ENCODE peak calls at places on chromosomes 16 and 17, in seven cellular contexts. I, D, E, C, B, Z and G are unnamed samples.

GRCh38 chr17:81164464-81165245 is 652 bp upstream of the PVALEF start:
- DNase-seq in I (no peak), Z (no peak), D (no peak), C (no peak), B (no peak), E (no peak), G (no peak)

GRCh38 chr17:1783271-1783670 is 21.4 kb downstream of the SERPINF1 start:
- DNase-seq in B (no peak), E (no peak), Z (no peak), D (no peak), C (peak), I (no peak), G (no peak)

GRCh38 chr17:17540935-17541639 is 44.9 kb upstream of the RASD1 start:
- DNase-seq in I (no peak), C (no peak), D (no peak), Z (no peak), B (no peak), E (no peak), G (no peak)

GRCh38 chr16:73713817-73714495 is 582.7 kb upstream of the PSMD7 start:
- DNase-seq in C (peak), E (no peak), Z (no peak), I (no peak), B (no peak), D (peak), G (no peak)

GRCh38 chr16:1363501-1364041 is 11.8 kb downstream of the GNPTG start:
- DNase-seq in D (no peak), C (peak), B (peak), I (peak), Z (no peak), E (no peak), G (peak)

GRCh38 chr17:79667121-79667715 is 56.4 kb upstream of the RBFOX3 start:
- DNase-seq in D (no peak), B (no peak), E (no peak), C (no peak), Z (no peak), I (no peak), G (no peak)

GRCh38 chr17:11608396-11608795 is 10.1 kb downstream of the DNAH9 start:
- DNase-seq in E (no peak), C (no peak), Z (no peak), D (no peak), I (no peak), B (no peak), G (no peak)

GRCh38 chr16:73154063-73154870 is 106.3 kb upstream of the ZFHX3 start:
- DNase-seq in C (no peak), D (no peak), Z (no peak), I (no peak), E (no peak), B (peak), G (no peak)

GRCh38 chr17:7023576-7024401 is 939 bp downstream of the BCL6B start:
- DNase-seq in C (peak), Z (no peak), E (no peak), D (no peak), B (peak), I (peak), G (peak)

GRCh38 chr17:82126479-82127314 is 28.7 kb upstream of the FASN start:
- DNase-seq in B (no peak), E (no peak), Z (no peak), I (no peak), C (no peak), D (no peak), G (peak)

GRCh38 chr17:73719588-73720071 is 75.4 kb upstream of the SDK2 start:
- DNase-seq in I (no peak), E (no peak), Z (peak), C (no peak), D (no peak), B (no peak), G (no peak)

GRCh38 chr17:62179525-62180161 is 114.6 kb upstream of the MED13 start:
- DNase-seq in I (no peak), D (peak), Z (no peak), E (peak), B (peak), C (peak), G (no peak)

GRCh38 chr17:8038954-8039610 is at the start of gene ALOX15B:
- DNase-seq in Z (no peak), D (no peak), I (no peak), C (no peak), B (no peak), E (no peak), G (no peak)

GRCh38 chr16:19001788-19002187 is 18.1 kb downstream of the TMC7 start:
- DNase-seq in Z (no peak), C (peak), E (no peak), I (no peak), D (peak), B (peak), G (no peak)

GRCh38 chr16:81530296-81530721 is 85.7 kb downstream of the CMIP start:
- DNase-seq in I (no peak), E (no peak), Z (no peak), D (no peak), C (peak), B (peak), G (no peak)

GRCh38 chr16:16067127-16067526 is 117.7 kb downstream of the ABCC1 start:
- DNase-seq in B (peak), Z (no peak), D (no peak), I (no peak), C (no peak), E (no peak), G (no peak)

GRCh38 chr16:11792404-11793260 is 4.4 kb downstream of the ZC3H7A start:
- DNase-seq in E (no peak), B (no peak), Z (no peak), D (no peak), C (no peak), I (no peak), G (no peak)

GRCh38 chr16:88669986-88670385 is 7.1 kb upstream of the MVD start:
- DNase-seq in I (no peak), C (no peak), E (no peak), Z (no peak), D (no peak), B (no peak), G (no peak)

GRCh38 chr16:85963746-85964370 is 64.9 kb downstream of the IRF8 start:
- DNase-seq in B (peak), C (no peak), Z (no peak), I (no peak), D (no peak), E (no peak), G (no peak)

GRCh38 chr16:12091569-12092346 is 115.2 kb downstream of the SNX29 start:
- DNase-seq in I (no peak), Z (no peak), D (no peak), C (no peak), B (no peak), E (no peak), G (no peak)

GRCh38 chr17:19538095-19539039 is 4.7 kb downstream of the SLC47A1 start:
- DNase-seq in E (no peak), C (no peak), I (no peak), D (no peak), B (no peak), Z (no peak), G (no peak)

GRCh38 chr17:63954402-63955063 is 18.2 kb downstream of the SCN4A start:
- DNase-seq in D (no peak), Z (no peak), E (no peak), B (no peak), I (peak), C (no peak), G (peak)

GRCh38 chr17:74737299-74738050 is 419 bp downstream of the RAB37 start:
- DNase-seq in I (peak), D (no peak), B (peak), E (no peak), C (no peak), Z (no peak), G (peak)

GRCh38 chr16:70520612-70521297 is 2.6 kb downstream of the COG4 start:
- DNase-seq in B (peak), Z (no peak), E (peak), D (peak), I (peak), C (peak), G (peak)

GRCh38 chr17:61239953-61240352 is 159.7 kb upstream of the TBX2 start:
- DNase-seq in D (no peak), I (no peak), E (no peak), Z (no peak), C (no peak), B (no peak), G (no peak)

GRCh38 chr17:67496286-67496685 is 119.2 kb downstream of the PITPNC1 start:
- DNase-seq in D (no peak), Z (no peak), B (peak), E (no peak), I (no peak), C (no peak), G (no peak)

GRCh38 chr17:4463818-4464501 is 30.2 kb downstream of the SPNS3 start:
- DNase-seq in I (no peak), Z (no peak), E (no peak), D (no peak), B (no peak), C (no peak), G (no peak)

GRCh38 chr17:67160791-67161190 is 84.2 kb downstream of the HELZ start:
- DNase-seq in I (no peak), C (no peak), B (no peak), Z (no peak), E (no peak), D (no peak), G (no peak)

GRCh38 chr17:55845385-55845784 is 94.5 kb downstream of the PCTP start:
- DNase-seq in Z (no peak), E (no peak), B (peak), C (peak), I (peak), D (no peak), G (no peak)

GRCh38 chr17:42459983-42460300 is 1.3 kb downstream of the ATP6V0A1 start:
- DNase-seq in E (no peak), Z (no peak), B (peak), I (peak), D (no peak), C (peak), G (no peak)

GRCh38 chr17:74749262-74750038 is 1.0 kb downstream of the NHERF1 start:
- DNase-seq in Z (no peak), C (no peak), E (no peak), D (no peak), I (no peak), B (peak), G (peak)

GRCh38 chr16:68800257-68800875 is 43.0 kb upstream of the TANGO6 start:
- DNase-seq in Z (no peak), D (peak), B (peak), C (peak), E (peak), I (peak), G (no peak)

GRCh38 chr16:66970775-66971725 is 10.0 kb downstream of the CES3 start:
- DNase-seq in Z (no peak), I (no peak), D (no peak), C (peak), E (peak), B (peak), G (no peak)

GRCh38 chr17:78112508-78113471 is 15.8 kb downstream of the TMC6 start:
- DNase-seq in E (no peak), Z (peak), B (peak), C (peak), I (peak), D (no peak), G (peak)

GRCh38 chr17:75679706-75680201 is 12.6 kb downstream of the SAP30BP start:
- DNase-seq in C (peak), E (no peak), I (no peak), Z (no peak), D (no peak), B (peak), G (no peak)

GRCh38 chr16:29810699-29811169 is 1.3 kb upstream of the PRRT2 start:
- DNase-seq in D (no peak), Z (no peak), I (no peak), C (no peak), B (no peak), E (no peak), G (no peak)

GRCh38 chr17:36839256-36839655 is 98.0 kb upstream of the LHX1 start:
- DNase-seq in Z (no peak), E (no peak), C (no peak), B (no peak), D (no peak), I (no peak), G (no peak)

GRCh38 chr16:17476414-17477259 is 5.9 kb upstream of the XYLT1 start:
- DNase-seq in D (no peak), C (peak), E (no peak), I (peak), Z (no peak), B (peak), G (peak)

GRCh38 chr16:66991545-66992077 is 3.2 kb downstream of the CES4A start:
- DNase-seq in I (no peak), Z (no peak), D (no peak), B (no peak), C (no peak), E (no peak), G (no peak)